ENCODE peak calls at places on chromosomes 11 and 22, in eight cellular contexts. A, E, K, X, R, D, Q and H are unnamed samples. For H3K4me1, the result is how much of the 10 kb centered on the place peaks cover.

GRCh38 chr11:62911137-62912130 is 9.7 kb downstream of the CHRM1 start:
- DNase-seq in D (no peak), Q (no peak), A (no peak), R (no peak), X (no peak), K (no peak), E (no peak), H (no peak)

GRCh38 chr11:1128333-1129142 is 29.2 kb upstream of the MUC5AC start:
- DNase-seq in K (no peak), Q (no peak), A (no peak), E (peak), R (no peak), D (no peak), X (no peak), H (no peak)

GRCh38 chr22:37126383-37126782 is 16.9 kb upstream of the TMPRSS6 start:
- DNase-seq in Q (no peak), K (no peak), A (no peak), R (no peak), X (no peak), E (peak), D (peak), H (no peak)

GRCh38 chr11:8011981-8012444 is 24.9 kb downstream of the EIF3F start:
- DNase-seq in X (peak), D (no peak), A (peak), R (no peak), K (peak), E (no peak), Q (peak), H (no peak)

GRCh38 chr11:109059402-109059801 is 362.6 kb upstream of the C11orf87 start:
- DNase-seq in A (no peak), E (no peak), K (no peak), Q (no peak), X (no peak), R (no peak), D (peak), H (no peak)

GRCh38 chr11:66579017-66579606 is 10.7 kb upstream of the CTSF start:
- DNase-seq in K (peak), X (peak), Q (peak), R (peak), A (peak), D (peak), E (peak), H (peak)

GRCh38 chr11:101583180-101584128 is at the start of gene TRPC6:
- DNase-seq in D (peak), E (peak), K (no peak), R (no peak), X (peak), A (peak), Q (peak), H (no peak)

GRCh38 chr11:111123463-111124398 is 121.8 kb upstream of the POU2AF2 start:
- DNase-seq in E (peak), X (no peak), D (no peak), R (no peak), Q (no peak), K (no peak), A (no peak), H (no peak)

GRCh38 chr11:64164392-64165312 is 1.3 kb downstream of the MACROD1 start:
- DNase-seq in K (no peak), A (peak), D (peak), X (no peak), E (peak), Q (no peak), R (peak), H (no peak)

GRCh38 chr22:46753761-46754109 is 8.7 kb upstream of the TBC1D22A start:
- DNase-seq in K (no peak), X (no peak), E (no peak), R (no peak), Q (no peak), D (no peak), A (no peak), H (no peak)
- H3K27ac ChIP-seq in K (no peak), X (peak), E (no peak), R (peak), Q (peak), D (no peak), A (peak), H (no peak)

GRCh38 chr11:60955566-60955965 is 3.6 kb upstream of the SLC15A3 start:
- DNase-seq in K (no peak), X (no peak), R (no peak), A (no peak), D (no peak), Q (no peak), E (no peak), H (no peak)

GRCh38 chr11:60954421-60954820 is 2.4 kb upstream of the SLC15A3 start:
- DNase-seq in K (no peak), Q (no peak), D (no peak), A (no peak), X (no peak), R (no peak), E (no peak), H (no peak)

GRCh38 chr11:60952742-60953170 is 780 bp upstream of the SLC15A3 start:
- DNase-seq in E (no peak), D (peak), X (no peak), Q (no peak), R (no peak), K (no peak), A (no peak), H (no peak)

GRCh38 chr11:60951909-60952741 is at the start of gene SLC15A3:
- DNase-seq in A (no peak), D (peak), X (no peak), R (no peak), K (peak), Q (no peak), E (peak), H (peak)

GRCh38 chr11:60953781-60954180 is 1.8 kb upstream of the SLC15A3 start:
- DNase-seq in D (peak), K (no peak), R (no peak), X (no peak), Q (peak), E (no peak), A (no peak), H (no peak)
- H3K4me1 ChIP-seq in D (under half), K (under half), R (under half), X (under half), Q (under half), E (under half), A (under half), H (under half)

DNA sequence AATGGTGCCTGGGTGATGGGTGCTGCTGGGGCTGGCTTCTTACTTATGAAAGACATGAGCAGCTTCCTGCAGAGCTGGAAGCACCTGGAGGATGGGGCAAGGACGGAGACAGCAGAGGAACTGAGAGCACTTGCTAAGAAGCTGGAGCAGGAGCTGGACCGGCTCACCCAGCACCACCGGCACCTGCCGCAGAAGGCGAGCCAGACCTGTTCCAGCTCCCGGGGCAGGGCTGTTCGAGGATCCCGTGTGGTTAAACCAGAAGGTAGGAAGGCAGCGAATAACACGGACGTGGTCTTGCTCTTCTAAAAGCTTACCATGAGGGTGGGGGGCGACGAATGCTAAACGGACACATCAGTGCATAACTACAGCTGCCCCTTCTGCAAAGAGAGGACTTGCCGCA is 9.3 kb downstream of the APOL5 start:
- DNase-seq in K (no peak), D (no peak), X (no peak), R (no peak), E (no peak), A (no peak), Q (no peak), H (no peak)
- H3K27ac ChIP-seq in K (no peak), D (no peak), X (no peak), R (no peak), E (no peak), A (no peak), Q (no peak), H (no peak)

GRCh38 chr11:128504489-128504888 is 82.9 kb downstream of the ETS1 start:
- DNase-seq in X (no peak), R (no peak), Q (peak), D (no peak), K (no peak), A (no peak), E (no peak), H (no peak)

GRCh38 chr11:128501576-128502549 is 85.5 kb downstream of the ETS1 start:
- DNase-seq in D (peak), A (no peak), R (peak), K (no peak), X (no peak), Q (peak), E (no peak), H (no peak)

GRCh38 chr11:128501008-128501407 is 86.3 kb downstream of the ETS1 start:
- DNase-seq in Q (no peak), D (no peak), R (no peak), A (no peak), E (no peak), X (no peak), K (no peak), H (no peak)

GRCh38 chr11:128503231-128503991 is 83.9 kb downstream of the ETS1 start:
- DNase-seq in A (peak), E (no peak), K (no peak), X (peak), R (no peak), D (peak), Q (peak), H (peak)

GRCh38 chr11:128502736-128503135 is 84.6 kb downstream of the ETS1 start:
- DNase-seq in E (no peak), D (no peak), X (peak), K (no peak), A (peak), R (no peak), Q (peak), H (no peak)
- H3K4me1 ChIP-seq in E (under half), D (under half), X (under half), K (half or more), A (half or more), R (under half), Q (half or more), H (half or more)

DNA sequence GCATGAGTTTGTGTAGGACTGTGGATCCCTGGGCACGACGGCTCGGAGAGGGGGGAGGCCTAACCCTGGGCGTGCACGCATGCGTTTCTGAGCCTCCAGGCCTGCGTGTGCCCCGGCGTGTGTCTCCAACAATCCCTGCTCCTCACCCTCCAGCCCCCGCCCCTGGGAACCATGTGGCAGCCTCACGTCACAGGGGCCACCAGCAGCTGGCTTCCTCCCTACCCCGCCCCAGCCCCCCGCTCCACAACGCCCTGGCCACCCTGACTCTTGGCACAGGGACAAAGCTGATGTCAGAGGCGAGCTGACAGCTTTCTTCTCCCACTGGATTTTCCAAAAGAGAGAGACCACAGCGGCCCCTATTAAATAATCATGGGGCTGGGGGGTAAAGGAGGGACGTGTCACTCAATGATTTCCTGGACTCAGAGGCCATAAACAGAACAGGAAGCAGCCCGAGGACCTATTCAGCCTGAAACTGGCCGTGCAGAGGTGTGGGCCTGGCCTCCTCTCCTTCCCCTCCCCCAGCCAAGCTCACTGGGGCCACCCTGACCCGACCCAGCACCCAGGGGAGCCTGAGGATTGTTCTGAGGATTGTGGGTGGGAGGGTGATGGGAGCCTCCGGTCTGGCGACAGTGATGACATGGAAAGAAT is 6.8 kb upstream of the LIF start:
- DNase-seq in D (no peak), X (peak), A (no peak), K (no peak), E (no peak), Q (peak), R (peak), H (no peak)
- H3K27ac ChIP-seq in D (no peak), X (peak), A (no peak), K (no peak), E (peak), Q (peak), R (peak), H (no peak)

GRCh38 chr11:126114486-126115252 is 52.0 kb upstream of the CDON start:
- DNase-seq in K (no peak), D (no peak), Q (no peak), E (peak), R (no peak), X (no peak), A (no peak), H (no peak)
- H3K4me1 ChIP-seq in K (under half), D (under half), Q (under half), E (under half), R (under half), X (under half), A (under half), H (under half)

DNA sequence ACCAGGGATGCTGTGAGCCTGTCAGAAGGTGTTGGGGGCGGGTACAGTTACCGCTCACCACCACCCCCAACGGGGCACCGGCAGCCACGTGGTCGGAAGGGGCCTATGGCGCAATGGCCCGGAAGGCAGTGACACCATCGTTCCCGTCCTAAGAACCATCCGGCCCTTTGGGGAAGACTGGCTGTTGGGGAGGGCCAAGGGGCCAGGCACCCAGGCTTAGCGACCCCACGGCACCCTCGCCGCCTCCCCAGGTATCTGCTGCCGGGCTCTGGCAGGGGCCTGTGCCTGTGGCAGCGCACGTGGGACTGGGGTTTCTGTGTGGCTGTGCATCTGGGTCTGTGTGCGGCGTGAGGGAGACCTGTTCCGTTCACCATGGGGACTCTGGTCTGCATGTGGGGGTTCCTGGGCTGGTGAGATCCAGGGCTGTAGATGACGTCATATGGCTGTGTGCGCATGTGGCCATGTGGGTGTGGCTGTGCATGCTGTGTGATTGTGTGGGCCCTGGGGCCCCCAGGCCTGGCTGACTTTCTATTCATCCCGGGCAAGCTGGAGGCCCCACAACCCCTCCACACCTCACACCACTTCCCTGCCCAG is 703 bp downstream of the OSM start:
- DNase-seq in E (peak), X (no peak), A (no peak), R (no peak), K (peak), Q (no peak), D (no peak), H (peak)
- H3K27ac ChIP-seq in E (no peak), X (no peak), A (no peak), R (peak), K (peak), Q (no peak), D (no peak), H (peak)

GRCh38 chr11:65489061-65489705 is 9.7 kb upstream of the MALAT1 start:
- DNase-seq in D (peak), K (no peak), Q (peak), A (no peak), X (peak), E (peak), R (peak), H (no peak)

GRCh38 chr11:65491614-65492386 is 7.0 kb upstream of the MALAT1 start:
- DNase-seq in D (peak), R (peak), E (peak), A (peak), X (peak), Q (peak), K (no peak), H (no peak)

GRCh38 chr11:65488273-65489058 is 10.4 kb upstream of the MALAT1 start:
- DNase-seq in E (no peak), X (peak), R (peak), A (no peak), K (no peak), D (peak), Q (peak), H (no peak)

GRCh38 chr11:65491163-65491465 is 7.7 kb upstream of the MALAT1 start:
- DNase-seq in K (no peak), Q (peak), D (no peak), A (no peak), R (no peak), X (no peak), E (no peak), H (no peak)

DNA sequence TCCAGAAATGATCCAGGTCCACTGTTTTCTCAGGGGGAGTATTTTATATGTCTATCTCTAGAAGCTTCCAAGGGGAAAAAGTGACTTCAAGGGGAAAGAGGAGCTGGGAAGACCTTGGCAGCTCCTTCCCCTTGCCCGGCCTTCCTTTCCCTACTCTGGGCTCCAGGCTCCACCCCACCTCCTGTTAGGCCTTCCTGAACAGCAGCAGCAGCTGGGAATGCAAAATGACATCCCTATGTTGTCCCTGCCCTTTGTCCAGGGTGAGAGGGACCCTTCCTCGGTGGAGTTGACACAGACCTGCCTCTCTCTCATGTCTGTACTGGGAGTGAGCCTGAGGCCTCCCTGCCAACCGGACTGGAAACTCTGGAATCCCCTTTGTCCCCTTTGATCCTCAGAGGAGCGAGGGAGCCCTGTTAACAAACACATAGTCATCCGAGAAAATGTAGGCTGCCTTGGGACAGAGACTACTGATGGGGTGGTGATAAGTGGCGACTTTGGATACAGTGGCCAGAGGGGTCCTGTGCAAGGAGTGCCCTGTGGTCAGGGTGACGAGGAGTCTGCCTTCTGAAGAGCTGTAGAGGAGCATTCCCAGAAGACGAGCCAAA is 9.0 kb upstream of the MALAT1 start:
- DNase-seq in E (peak), A (no peak), R (peak), Q (peak), D (peak), K (no peak), X (peak), H (no peak)
- H3K4me1 ChIP-seq in E (under half), A (half or more), R (half or more), Q (half or more), D (under half), K (under half), X (half or more), H (under half)

GRCh38 chr11:12537778-12538401 is 136.3 kb upstream of the TEAD1 start:
- DNase-seq in X (no peak), D (peak), E (no peak), R (peak), Q (no peak), A (no peak), K (no peak), H (no peak)

GRCh38 chr11:12534549-12534948 is 139.7 kb upstream of the TEAD1 start:
- DNase-seq in E (peak), K (no peak), X (no peak), D (no peak), Q (no peak), R (no peak), A (no peak), H (no peak)

GRCh38 chr11:12536566-12536965 is 137.7 kb upstream of the TEAD1 start:
- DNase-seq in Q (no peak), A (no peak), D (no peak), R (no peak), X (no peak), K (no peak), E (peak), H (no peak)

GRCh38 chr11:12532580-12532979 is 141.6 kb upstream of the TEAD1 start:
- DNase-seq in X (no peak), A (no peak), E (no peak), Q (no peak), R (no peak), D (no peak), K (no peak), H (no peak)

GRCh38 chr11:12535321-12535720 is 138.9 kb upstream of the TEAD1 start:
- DNase-seq in Q (no peak), K (no peak), D (no peak), A (no peak), E (no peak), X (no peak), R (no peak), H (no peak)
- H3K27ac ChIP-seq in Q (no peak), K (no peak), D (no peak), A (no peak), E (no peak), X (no peak), R (no peak), H (no peak)